ENCODE peak calls at places on chromosomes 3 and 15, in eight cellular contexts. H is transverse colon, O is H1, M is left ventricle myocardium inferior, P is heart left ventricle, Y is epithelial cell of esophagus, X is OCI-LY7, N is tibial artery. L is an unnamed sample.

GRCh38 chr15:84151205-84151931 is 84.2 kb upstream of the GOLGA6L4 start:
- DNase-seq in N (no peak), H (no peak), X (no peak), P (no peak), O (no peak), Y (no peak), M (no peak), L (no peak)

GRCh38 chr3:38155825-38156224 is 9.5 kb upstream of the OXSR1 start:
- DNase-seq in N (no peak), M (no peak), H (no peak), P (no peak), Y (no peak), X (no peak), O (no peak), L (no peak)

GRCh38 chr15:92091155-92091734 is 237.7 kb downstream of the SLCO3A1 start:
- DNase-seq in P (no peak), N (no peak), M (no peak), Y (peak), H (peak), O (no peak), X (no peak), L (no peak)

GRCh38 chr15:78064544-78064943 is 13.0 kb downstream of the TBC1D2B start:
- DNase-seq in H (no peak), M (no peak), O (no peak), Y (no peak), X (no peak), P (no peak), N (peak), L (no peak)

GRCh38 chr3:184531580-184532290 is 29.9 kb upstream of the EPHB3 start:
- DNase-seq in H (no peak), N (no peak), Y (no peak), O (no peak), M (no peak), X (no peak), P (no peak), L (no peak)

GRCh38 chr15:89458440-89458839 is 37.9 kb downstream of the RHCG start:
- DNase-seq in O (no peak), M (no peak), N (no peak), X (no peak), P (no peak), Y (no peak), H (no peak), L (no peak)

GRCh38 chr3:106688463-106688862 is 688.8 kb upstream of the CCDC54 start:
- DNase-seq in P (no peak), X (no peak), H (no peak), Y (peak), N (no peak), O (no peak), M (no peak), L (peak)

GRCh38 chr3:59432676-59433075 is 382.9 kb upstream of the CFAP20DC start:
- DNase-seq in H (no peak), P (no peak), O (no peak), M (no peak), X (no peak), Y (peak), N (no peak), L (no peak)

GRCh38 chr15:99604865-99605264 is 39.1 kb downstream of the MEF2A start:
- DNase-seq in Y (peak), M (no peak), P (no peak), H (no peak), X (peak), N (no peak), O (no peak), L (no peak)

GRCh38 chr15:62067448-62068044 is 769 bp downstream of the C2CD4A start:
- DNase-seq in P (peak), X (no peak), Y (peak), N (no peak), H (peak), O (no peak), M (peak), L (no peak)

GRCh38 chr3:73681198-73681597 is 56.5 kb upstream of the PDZRN3 start:
- DNase-seq in X (no peak), M (no peak), P (no peak), Y (peak), H (no peak), O (no peak), N (no peak), L (no peak)

GRCh38 chr3:12004741-12005513 is 739 bp downstream of the SYN2 start:
- DNase-seq in X (no peak), M (no peak), H (no peak), P (no peak), N (no peak), O (no peak), Y (no peak), L (no peak)

GRCh38 chr15:50933353-50933752 is 24.9 kb downstream of the AP4E1 start:
- DNase-seq in H (no peak), Y (no peak), X (no peak), N (no peak), M (no peak), P (no peak), O (no peak), L (no peak)

GRCh38 chr3:78048698-78049097 is 1008.8 kb downstream of the ROBO2 start:
- DNase-seq in M (no peak), P (no peak), N (no peak), Y (no peak), X (no peak), O (no peak), H (no peak), L (no peak)

GRCh38 chr15:52243697-52244555 is 51.7 kb downstream of the MYO5C start:
- DNase-seq in Y (no peak), M (no peak), N (no peak), X (no peak), H (no peak), O (no peak), P (no peak), L (no peak)

GRCh38 chr3:108222813-108223307 is 636 bp upstream of the IFT57 start:
- DNase-seq in H (no peak), Y (peak), N (no peak), X (peak), O (no peak), M (no peak), P (no peak), L (no peak)

GRCh38 chr3:52245322-52246263 is at the start of gene PPM1M:
- DNase-seq in H (peak), O (no peak), M (peak), P (peak), X (no peak), Y (peak), N (peak), L (no peak)

GRCh38 chr15:47961401-47962090 is 159.2 kb upstream of the SLC24A5 start:
- DNase-seq in H (peak), P (no peak), M (no peak), N (no peak), X (no peak), O (no peak), Y (peak), L (no peak)

GRCh38 chr3:190094201-190094718 is 26.4 kb downstream of the P3H2 start:
- DNase-seq in P (no peak), Y (no peak), N (no peak), H (no peak), M (no peak), X (no peak), O (no peak), L (peak)
- H3K4me3 ChIP-seq in P (no peak), Y (no peak), N (no peak), H (no peak), M (no peak), X (no peak), O (no peak), L (no peak)

GRCh38 chr3:124924741-124925140 is 9.8 kb downstream of the MUC13 start:
- DNase-seq in P (no peak), M (no peak), Y (no peak), X (no peak), N (no peak), H (no peak), O (no peak), L (no peak)

GRCh38 chr3:124927454-124928079 is 7.0 kb downstream of the MUC13 start:
- DNase-seq in H (no peak), P (no peak), X (no peak), N (no peak), O (no peak), Y (peak), M (no peak), L (no peak)

GRCh38 chr3:124926426-124927116 is 8.0 kb downstream of the MUC13 start:
- DNase-seq in N (no peak), Y (no peak), P (no peak), O (no peak), M (no peak), X (no peak), H (no peak), L (no peak)

GRCh38 chr3:124920718-124921117 is 13.8 kb downstream of the MUC13 start:
- DNase-seq in N (no peak), H (no peak), M (peak), P (no peak), X (no peak), Y (no peak), O (no peak), L (no peak)

DNA sequence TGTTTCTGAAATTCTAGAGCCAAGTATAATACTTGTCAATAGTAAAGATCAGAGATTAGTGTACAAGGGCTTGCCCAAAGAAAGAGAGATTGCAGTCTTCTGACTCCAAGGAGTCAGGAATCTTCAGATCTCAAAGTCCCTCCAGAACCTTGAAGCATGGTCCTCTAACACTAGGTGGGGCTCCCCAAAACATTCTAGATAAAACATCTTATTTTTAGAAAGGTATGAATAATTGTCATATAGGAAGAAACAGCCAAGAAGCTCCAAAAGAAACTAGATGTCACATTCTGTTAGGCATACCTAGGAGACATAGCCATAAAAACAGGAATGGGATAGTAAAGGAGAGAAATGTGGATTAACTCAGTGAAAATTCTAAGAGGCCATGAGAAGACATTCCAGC is 10.7 kb downstream of the MUC13 start:
- DNase-seq in P (no peak), Y (peak), X (no peak), O (no peak), H (no peak), M (no peak), N (no peak), L (no peak)
- TF ChIP-seq CTCF in P (no peak), Y (peak), X (peak), O (no peak), H (no peak), M (no peak), N (no peak), L (no peak)

GRCh38 chr15:64045106-64045435 is 1.2 kb downstream of the DAPK2 start:
- DNase-seq in X (no peak), O (no peak), H (no peak), Y (no peak), M (no peak), N (peak), P (peak), L (no peak)

GRCh38 chr15:64044315-64045105 is 1.8 kb downstream of the DAPK2 start:
- DNase-seq in X (peak), M (no peak), O (no peak), P (no peak), H (no peak), N (no peak), Y (no peak), L (no peak)

GRCh38 chr15:64045774-64046346 is 425 bp downstream of the DAPK2 start:
- DNase-seq in O (no peak), N (peak), M (peak), P (peak), X (no peak), H (peak), Y (peak), L (no peak)

GRCh38 chr15:64048766-64049165 is 2.5 kb upstream of the DAPK2 start:
- DNase-seq in M (no peak), O (no peak), Y (no peak), H (no peak), P (no peak), X (peak), N (no peak), L (no peak)

DNA sequence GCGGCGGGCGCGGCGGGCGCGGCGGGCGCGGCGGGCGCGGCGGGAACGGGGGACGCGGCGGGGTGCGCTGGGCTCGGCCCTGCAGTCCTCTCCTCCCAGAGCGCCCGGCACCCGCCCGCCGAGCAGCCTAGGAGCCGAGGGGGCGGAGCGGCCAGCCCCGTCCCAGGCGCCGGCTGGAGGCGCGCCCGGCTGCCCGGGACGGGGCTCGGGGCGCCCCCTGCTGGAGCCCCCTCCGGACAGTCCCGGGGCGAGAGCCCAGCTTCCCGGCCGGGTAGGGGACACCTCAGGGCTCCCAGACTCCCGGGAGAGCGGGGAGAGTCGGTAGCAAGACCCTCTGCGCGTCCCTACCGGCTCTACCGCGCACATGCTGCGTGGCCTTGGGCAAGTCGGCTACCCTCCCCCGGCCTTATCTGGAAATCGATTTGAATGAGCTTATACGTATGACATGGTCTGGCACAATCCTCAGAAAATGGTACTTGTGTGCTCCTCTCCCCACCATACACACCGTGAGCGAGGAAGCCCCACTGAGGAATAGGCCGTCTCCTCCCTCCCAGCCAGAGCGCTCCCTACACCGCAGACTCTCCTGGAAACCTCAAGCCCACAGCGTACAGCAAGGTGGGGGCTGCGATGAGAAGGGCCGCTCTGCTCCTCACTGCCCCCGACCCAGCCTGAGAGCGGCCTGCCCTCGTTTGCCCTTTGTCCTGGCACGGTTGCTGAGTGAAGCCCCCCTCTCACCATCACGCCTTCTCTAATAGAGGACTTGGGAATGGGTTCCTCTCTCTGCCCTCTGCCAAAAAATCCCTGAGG is at the start of gene DAPK2:
- DNase-seq in X (peak), M (peak), P (peak), O (no peak), N (peak), Y (peak), H (peak), L (no peak)
- H3K4me3 ChIP-seq in X (peak), M (peak), P (peak), O (peak), N (peak), Y (peak), H (peak), L (peak)

GRCh38 chr3:57370331-57370730 is 77.8 kb upstream of the ASB14 start:
- DNase-seq in X (no peak), H (no peak), M (no peak), Y (no peak), N (no peak), O (no peak), P (no peak), L (no peak)
- TF ChIP-seq CTCF in X (no peak), H (no peak), M (no peak), Y (no peak), N (no peak), O (no peak), P (no peak), L (no peak)